ENCODE peak calls at places on chromosomes 16 and 17, in five cellular contexts. T is BE2C; H is activated naive CD4-positive, alpha-beta T cell; A is KG1; I is H54. M is an unnamed sample.

GRCh38 chr17:41528959-41529353 is 848 bp upstream of the KRT19 start:
- DNase-seq in T (no peak), H (no peak), A (no peak), I (no peak), M (no peak)

GRCh38 chr16:68062910-68063393 is 22.2 kb upstream of the NFATC3 start:
- DNase-seq in T (no peak), H (no peak), A (no peak), I (no peak), M (no peak)

GRCh38 chr17:34291721-34292348 is 6.3 kb downstream of the CCL11 start:
- DNase-seq in T (no peak), H (no peak), A (no peak), I (no peak), M (no peak)

GRCh38 chr17:76008630-76009425 is 8.2 kb downstream of the CDK3 start:
- DNase-seq in T (no peak), H (no peak), A (no peak), I (no peak), M (no peak)

GRCh38 chr17:945672-946071 is 33.9 kb downstream of the NXN start:
- DNase-seq in T (no peak), H (no peak), A (no peak), I (no peak), M (no peak)

GRCh38 chr17:75752405-75753192 is 12.4 kb downstream of the GALK1 start:
- DNase-seq in T (no peak), H (no peak), A (no peak), I (no peak), M (no peak)

GRCh38 chr17:40369923-40370322 is 5.4 kb upstream of the GJD3 start:
- DNase-seq in T (no peak), H (no peak), A (no peak), I (no peak), M (peak; percentile 70)

GRCh38 chr16:65122974-65123845 is 1.3 kb upstream of the CDH11 start:
- DNase-seq in T (peak; percentile 15), H (no peak), A (no peak), I (no peak), M (peak; percentile 52)

GRCh38 chr16:27722892-27723450 is 173.0 kb downstream of the KATNIP start:
- DNase-seq in T (no peak), H (no peak), A (no peak), I (no peak), M (no peak)

GRCh38 chr16:73064227-73064995 is 16.5 kb upstream of the ZFHX3 start:
- DNase-seq in T (no peak), H (no peak), A (no peak), I (peak; percentile 97), M (no peak)

GRCh38 chr17:2853722-2854580 is 57.7 kb downstream of the RAP1GAP2 start:
- DNase-seq in T (peak; percentile 27), H (peak; percentile 13), A (no peak), I (peak; percentile 64), M (no peak)

GRCh38 chr17:81453049-81453448 is 57.8 kb downstream of the BAHCC1 start:
- DNase-seq in T (no peak), H (no peak), A (no peak), I (no peak), M (no peak)

GRCh38 chr17:7769854-7770253 is 52.3 kb downstream of the DNAH2 start:
- DNase-seq in T (no peak), H (no peak), A (no peak), I (no peak), M (no peak)

GRCh38 chr17:47297661-47298400 is 25.9 kb upstream of the EFCAB13 start:
- DNase-seq in T (no peak), H (no peak), A (no peak), I (no peak), M (no peak)

GRCh38 chr17:3738562-3739295 is 15.0 kb downstream of the HASPIN start:
- DNase-seq in T (no peak), H (peak; percentile 53), A (no peak), I (no peak), M (peak; percentile 51)

GRCh38 chr16:49010879-49011278 is 270.8 kb downstream of the CBLN1 start:
- DNase-seq in T (no peak), H (no peak), A (no peak), I (no peak), M (no peak)

GRCh38 chr16:54993496-54993895 is 62.8 kb downstream of the IRX5 start:
- DNase-seq in T (no peak), H (no peak), A (no peak), I (no peak), M (no peak)

GRCh38 chr16:48912360-48912759 is 302.4 kb upstream of the N4BP1 start:
- DNase-seq in T (no peak), H (no peak), A (no peak), I (no peak), M (peak; percentile 23)

GRCh38 chr17:28072935-28073533 is 30.6 kb downstream of the NLK start:
- DNase-seq in T (no peak), H (no peak), A (no peak), I (no peak), M (no peak)

GRCh38 chr16:27703545-27703944 is 153.6 kb downstream of the KATNIP start:
- DNase-seq in T (no peak), H (no peak), A (no peak), I (no peak), M (no peak)

GRCh38 chr17:29682054-29682453 is 59.3 kb upstream of the CORO6 start:
- DNase-seq in T (no peak), H (no peak), A (peak; percentile 35), I (no peak), M (no peak)

GRCh38 chr17:49730078-49730786 is 22.5 kb upstream of the SLC35B1 start:
- DNase-seq in T (no peak), H (no peak), A (no peak), I (no peak), M (no peak)

GRCh38 chr16:66904428-66904845 is 14.2 kb downstream of the CDH16 start:
- DNase-seq in T (no peak), H (no peak), A (no peak), I (no peak), M (no peak)

GRCh38 chr16:83797013-83797412 is 10.8 kb upstream of the HSBP1 start:
- DNase-seq in T (no peak), H (no peak), A (no peak), I (no peak), M (no peak)

GRCh38 chr16:1019934-1020305 is 38.4 kb downstream of the SOX8 start:
- DNase-seq in T (no peak), H (no peak), A (no peak), I (no peak), M (no peak)

GRCh38 chr17:60421273-60422161 is 772 bp upstream of the CHCT1 start:
- DNase-seq in T (peak; percentile 85), H (peak; percentile 71), A (peak; percentile 52), I (no peak), M (peak; percentile 93)

GRCh38 chr17:28267720-28268609 is 51.0 kb upstream of the TMEM97 start:
- DNase-seq in T (no peak), H (no peak), A (no peak), I (no peak), M (no peak)

GRCh38 chr17:51166198-51166986 is at the start of gene NME2:
- DNase-seq in T (peak; percentile 97), H (peak; percentile 46), A (peak; percentile 63), I (peak; percentile 97), M (peak; percentile 97)

GRCh38 chr17:61002316-61002736 is 324.7 kb downstream of the BCAS3 start:
- DNase-seq in T (peak; percentile 29), H (no peak), A (peak; percentile 25), I (no peak), M (no peak)

GRCh38 chr17:13209091-13209490 is 191.3 kb upstream of the ELAC2 start:
- DNase-seq in T (no peak), H (no peak), A (no peak), I (no peak), M (no peak)

GRCh38 chr17:66514227-66514806 is 211.9 kb downstream of the PRKCA start:
- DNase-seq in T (no peak), H (no peak), A (no peak), I (peak; percentile 16), M (no peak)

GRCh38 chr17:81517339-81518112 is 4.9 kb upstream of the ACTG1 start:
- DNase-seq in T (peak; percentile 26), H (no peak), A (no peak), I (no peak), M (no peak)

GRCh38 chr16:79169239-79169638 is 431.3 kb downstream of the MAF start:
- DNase-seq in T (no peak), H (no peak), A (no peak), I (no peak), M (no peak)

GRCh38 chr17:17440938-17441730 is 35.7 kb upstream of the MED9 start:
- DNase-seq in T (no peak), H (no peak), A (no peak), I (no peak), M (no peak)

GRCh38 chr17:19948100-19948943 is 29.3 kb downstream of the AKAP10 start:
- DNase-seq in T (no peak), H (no peak), A (no peak), I (no peak), M (no peak)

GRCh38 chr16:55832788-55833583 is at the start of gene CES1:
- DNase-seq in T (no peak), H (no peak), A (no peak), I (no peak), M (peak; percentile 46)

GRCh38 chr16:9165601-9166220 is 74.3 kb downstream of the HAPSTR1 start:
- DNase-seq in T (no peak), H (no peak), A (no peak), I (no peak), M (no peak)

M was measured in lower leg skin.